ENCODE peak calls at places on chromosomes 4 and X, in four cellular contexts. O is HepG2, Y is K562, J is GM12878. E is an unnamed sample.

GRCh38 chr4:2083826-2084160 is 24.7 kb downstream of the NAT8L start:
- DNase-seq in J (no peak), Y (no peak), O (no peak), E (no peak)

GRCh38 chrX:154488336-154489075 is 1.9 kb downstream of the SLC10A3 start:
- DNase-seq in O (no peak), J (no peak), Y (no peak), E (no peak)

GRCh38 chr4:92303621-92304027 is at the start of gene GRID2:
- DNase-seq in Y (no peak), O (no peak), J (no peak), E (no peak)

GRCh38 chrX:135688137-135688536 is 25.3 kb upstream of the CT45A1 start:
- DNase-seq in O (no peak), Y (peak; percentile 17), J (no peak), E (peak; percentile 21)

GRCh38 chr4:184101711-184102110 is 116.0 kb downstream of the ENPP6 start:
- DNase-seq in J (no peak), Y (no peak), O (no peak), E (no peak)

GRCh38 chr4:183906736-183907651 is 1.9 kb downstream of the STOX2 start:
- DNase-seq in Y (no peak), J (no peak), O (no peak), E (no peak)

GRCh38 chr4:175999944-176000343 is 65.7 kb upstream of the WDR17 start:
- DNase-seq in Y (no peak), O (no peak), J (no peak), E (no peak)

GRCh38 chrX:132958086-132958703 is at the start of gene HS6ST2:
- DNase-seq in O (no peak), J (no peak), Y (no peak), E (no peak)

GRCh38 chr4:182351485-182351884 is 108.3 kb downstream of the TENM3 start:
- DNase-seq in J (no peak), Y (no peak), O (no peak), E (no peak)

GRCh38 chr4:2534904-2535385 is 1.5 kb upstream of the FAM193A start:
- DNase-seq in J (no peak), O (peak; percentile 47), Y (no peak), E (no peak)

GRCh38 chrX:45191820-45192409 is 8.8 kb downstream of the DIPK2B start:
- DNase-seq in J (no peak), Y (no peak), O (no peak), E (no peak)

GRCh38 chrX:123267220-123267619 is 83.1 kb downstream of the GRIA3 start:
- DNase-seq in J (no peak), Y (no peak), O (no peak), E (no peak)

GRCh38 chr4:173182403-173182802 is 13.8 kb downstream of the GALNT7 start:
- DNase-seq in J (no peak), Y (no peak), O (no peak), E (peak; percentile 81)

GRCh38 chr4:21097026-21097425 is 396.8 kb downstream of the PACRGL start:
- DNase-seq in O (no peak), J (no peak), Y (no peak), E (no peak)

GRCh38 chr4:168384437-168385141 is 66.0 kb upstream of the DDX60 start:
- DNase-seq in O (no peak), Y (peak; percentile 5), J (no peak), E (no peak)

GRCh38 chrX:10681167-10681566 is 60.8 kb upstream of the MID1 start:
- DNase-seq in J (no peak), O (no peak), Y (no peak), E (no peak)

GRCh38 chr4:102868153-102868781 is 525 bp upstream of the CISD2 start:
- DNase-seq in O (no peak), J (no peak), Y (no peak), E (peak; percentile 9)

GRCh38 chrX:24498181-24498580 is 33.1 kb downstream of the PDK3 start:
- DNase-seq in Y (no peak), J (no peak), O (peak; percentile 1), E (peak; percentile 51)

GRCh38 chr4:73850261-73850970 is 2.7 kb upstream of the PF4V1 start:
- DNase-seq in O (no peak), Y (no peak), J (no peak), E (no peak)

GRCh38 chrX:3345281-3346081 is 971 bp downstream of the MXRA5 start:
- DNase-seq in J (no peak), O (no peak), Y (no peak), E (no peak)

GRCh38 chr4:2954358-2955185 is 8.6 kb downstream of the NOP14 start:
- DNase-seq in J (peak; percentile 75), O (no peak), Y (no peak), E (peak; percentile 50)

GRCh38 chr4:89752932-89753598 is 83.9 kb downstream of the SNCA start:
- DNase-seq in O (no peak), Y (no peak), J (no peak), E (no peak)

GRCh38 chr4:168864831-168865541 is 145.1 kb downstream of the CBR4 start:
- DNase-seq in J (no peak), O (no peak), Y (no peak), E (no peak)

GRCh38 chr4:40978548-40978947 is 228.8 kb downstream of the NSUN7 start:
- DNase-seq in J (no peak), Y (no peak), O (no peak), E (no peak)

GRCh38 chr4:40971346-40971745 is 221.6 kb downstream of the NSUN7 start:
- DNase-seq in Y (no peak), J (no peak), O (no peak), E (no peak)

GRCh38 chr4:40972722-40973121 is 223.0 kb downstream of the NSUN7 start:
- DNase-seq in O (no peak), Y (no peak), J (no peak), E (no peak)

GRCh38 chr4:40980318-40980883 is 230.6 kb downstream of the NSUN7 start:
- DNase-seq in O (peak; percentile 20), J (no peak), Y (no peak), E (no peak)

DNA sequence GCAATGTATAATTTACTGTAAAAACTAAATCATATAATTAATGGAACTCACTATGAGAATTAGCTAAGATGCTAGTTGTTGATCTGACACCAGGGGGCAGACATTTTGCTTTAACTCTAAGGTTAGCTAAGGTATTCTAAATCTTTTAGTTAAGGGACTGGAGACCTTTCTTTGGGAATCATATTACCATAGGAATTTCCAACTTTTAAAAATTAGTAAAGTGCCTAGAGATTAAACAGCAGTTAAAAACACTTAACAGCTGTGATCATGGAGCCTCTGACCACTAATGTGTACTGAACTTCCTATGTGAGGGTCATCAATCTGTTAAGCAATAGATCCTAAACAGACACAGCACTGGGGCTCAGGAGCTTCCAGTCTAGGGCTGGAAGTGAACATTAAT is 226.6 kb downstream of the NSUN7 start:
- DNase-seq in O (peak; percentile 57), J (no peak), Y (peak; percentile 22), E (peak; percentile 14)
- TF ChIP-seq POLR2AphosphoS2 in O (no peak), J (no peak), Y (no peak), E (no peak)

GRCh38 chr4:113468165-113469022 is 293.1 kb downstream of the CAMK2D start:
- DNase-seq in J (no peak), O (peak; percentile 63), Y (no peak), E (peak; percentile 31)
- TF ChIP-seq POLR2AphosphoS2 in J (no peak), O (no peak), Y (no peak), E (no peak)

GRCh38 chr4:111630705-111631104 is 514.5 kb upstream of the FAM241A start:
- DNase-seq in J (no peak), O (peak; percentile 7), Y (no peak), E (no peak)

GRCh38 chr4:111632752-111633151 is 512.5 kb upstream of the FAM241A start:
- DNase-seq in Y (no peak), J (no peak), O (no peak), E (no peak)

GRCh38 chr4:111633663-111634266 is 511.5 kb upstream of the FAM241A start:
- DNase-seq in Y (no peak), O (no peak), J (no peak), E (no peak)

GRCh38 chr4:111628437-111628836 is 516.8 kb upstream of the FAM241A start:
- DNase-seq in J (no peak), Y (no peak), O (no peak), E (no peak)

DNA sequence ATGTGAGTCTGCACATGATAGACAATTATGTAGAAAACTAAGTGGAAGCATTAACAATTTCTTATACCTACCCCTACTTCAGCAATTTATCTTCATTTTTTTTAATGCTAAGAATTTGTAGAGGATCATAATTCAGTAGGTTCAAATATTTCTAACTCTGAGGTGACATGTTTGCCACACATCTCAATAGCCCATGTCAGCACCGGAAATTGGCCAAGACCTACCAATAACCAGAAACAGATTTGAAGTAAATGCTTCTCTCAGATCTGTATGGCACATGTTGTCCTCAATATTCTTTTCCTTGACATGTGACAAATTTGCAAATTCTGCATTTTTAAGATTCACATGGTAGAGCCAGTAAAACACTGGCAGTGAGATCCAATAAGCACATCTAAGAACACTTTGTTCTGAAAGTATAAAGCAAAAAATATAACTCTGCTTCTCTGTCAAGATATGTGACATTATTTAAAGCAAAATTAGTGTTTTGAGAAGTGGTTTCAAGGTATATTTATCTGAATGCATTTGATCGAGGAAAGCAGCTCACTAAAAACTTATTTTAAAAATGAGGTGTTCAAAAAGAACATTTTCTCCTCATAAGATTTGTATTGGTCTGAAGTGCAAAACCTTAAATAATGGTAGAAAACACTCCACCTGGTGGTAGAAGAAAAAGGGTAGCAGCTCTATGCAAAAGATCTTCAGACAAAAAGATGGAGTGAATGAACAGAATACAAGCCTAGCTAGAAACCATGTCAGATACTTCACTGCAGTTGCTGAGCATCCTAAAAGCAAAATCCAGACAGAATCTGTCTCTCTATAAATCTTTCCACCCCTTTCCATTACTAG is 513.9 kb upstream of the FAM241A start:
- DNase-seq in J (no peak), O (no peak), Y (no peak), E (no peak)
- TF ChIP-seq POLR2AphosphoS2 in J (no peak), O (no peak), Y (no peak), E (no peak)

GRCh38 chr4:114151-114550 is 10.2 kb upstream of the ZNF718 start:
- DNase-seq in Y (no peak), O (no peak), J (no peak), E (no peak)
- TF ChIP-seq POLR2AphosphoS2 in Y (no peak), O (no peak), J (no peak), E (no peak)

GRCh38 chr4:6732441-6733357 is 16.7 kb downstream of the BLOC1S4 start:
- DNase-seq in J (no peak), O (peak; percentile 77), Y (peak; percentile 89), E (peak; percentile 69)
- TF ChIP-seq POLR2AphosphoS2 in J (no peak), O (no peak), Y (no peak), E (no peak)

GRCh38 chr4:154009191-154009590 is 220.3 kb upstream of the SFRP2 start:
- DNase-seq in J (no peak), O (no peak), Y (no peak), E (no peak)

GRCh38 chr4:154001187-154001586 is 212.3 kb upstream of the SFRP2 start:
- DNase-seq in O (no peak), Y (no peak), J (no peak), E (no peak)

GRCh38 chr4:154004450-154004849 is 215.6 kb upstream of the SFRP2 start:
- DNase-seq in O (no peak), Y (no peak), J (no peak), E (no peak)

GRCh38 chr4:154004859-154005520 is 216.1 kb upstream of the SFRP2 start:
- DNase-seq in Y (no peak), J (no peak), O (no peak), E (no peak)

GRCh38 chr4:154004028-154004427 is 215.1 kb upstream of the SFRP2 start:
- DNase-seq in J (no peak), Y (no peak), O (no peak), E (no peak)
- TF ChIP-seq POLR2AphosphoS2 in J (no peak), Y (no peak), O (no peak), E (no peak)

E was measured in A549.